ENCODE peak calls at places on chromosomes 4 and X, in seven cellular contexts. X is CD8-positive, alpha-beta T cell; W is stomach; C is PC-3; G is astrocyte; E is sigmoid colon; N is BE2C. F is an unnamed sample. For H3K27me3 and H3K36me3, the result is how much of the 10 kb centered on the place peaks cover.

GRCh38 chr4:155402941-155403340 is 26.2 kb upstream of the MAP9 start:
- DNase-seq in X (no peak), W (no peak), C (no peak), G (no peak), E (no peak), N (no peak), F (no peak)

GRCh38 chrX:20515841-20516461 is 249.2 kb upstream of the RPS6KA3 start:
- DNase-seq in X (no peak), W (no peak), C (peak), G (peak), E (no peak), N (no peak), F (peak)

GRCh38 chr4:14924080-14924916 is 78.0 kb upstream of the CPEB2 start:
- DNase-seq in X (no peak), W (no peak), C (no peak), G (no peak), E (no peak), N (no peak), F (no peak)

GRCh38 chrX:48833531-48834138 is 1.8 kb downstream of the PCSK1N start:
- DNase-seq in X (no peak), W (no peak), C (peak), G (no peak), E (no peak), N (no peak), F (no peak)

GRCh38 chrX:31227250-31227649 is 155.4 kb upstream of the FTHL17 start:
- DNase-seq in X (no peak), W (no peak), C (no peak), G (peak), E (no peak), N (no peak), F (peak)

GRCh38 chr4:74897390-74897789 is 35.5 kb upstream of the PARM1 start:
- DNase-seq in X (no peak), W (no peak), C (peak), G (no peak), E (no peak), N (no peak), F (no peak)

GRCh38 chr4:32689520-32689919 is 1969.4 kb downstream of the PCDH7 start:
- DNase-seq in X (no peak), W (no peak), C (peak), G (no peak), E (no peak), N (no peak), F (no peak)

GRCh38 chrX:133676344-133677122 is 261.2 kb upstream of the GPC4 start:
- DNase-seq in X (no peak), W (peak), C (peak), G (no peak), E (no peak), N (no peak), F (no peak)

GRCh38 chr4:4386736-4387392 is at the start of gene NSG1:
- DNase-seq in X (peak), W (no peak), C (no peak), G (peak), E (no peak), N (peak), F (no peak)

GRCh38 chr4:151184523-151185458 is 85.4 kb downstream of the RPS3A start:
- DNase-seq in X (no peak), W (no peak), C (peak), G (peak), E (no peak), N (no peak), F (no peak)

GRCh38 chrX:69538321-69538876 is 34.3 kb downstream of the NALF2 start:
- DNase-seq in X (peak), W (peak), C (peak), G (no peak), E (peak), N (no peak), F (no peak)

GRCh38 chr4:25486171-25486570 is 109.1 kb downstream of the ANAPC4 start:
- DNase-seq in X (no peak), W (no peak), C (peak), G (peak), E (no peak), N (no peak), F (no peak)

GRCh38 chr4:94621491-94622080 is 136.2 kb upstream of the BMPR1B start:
- DNase-seq in X (no peak), W (no peak), C (peak), G (no peak), E (no peak), N (peak), F (no peak)

GRCh38 chr4:123587983-123588494 is 191.4 kb downstream of the SPRY1 start:
- DNase-seq in X (no peak), W (peak), C (peak), G (peak), E (peak), N (peak), F (peak)

GRCh38 chr4:126647756-126648396 is 984.9 kb upstream of the INTU start:
- DNase-seq in X (no peak), W (no peak), C (no peak), G (peak), E (no peak), N (no peak), F (no peak)

GRCh38 chr4:16875487-16875886 is 23.0 kb downstream of the LDB2 start:
- DNase-seq in X (no peak), W (no peak), C (no peak), G (peak), E (no peak), N (peak), F (peak)

GRCh38 chrX:68504237-68504636 is 5.4 kb downstream of the YIPF6 start:
- DNase-seq in X (no peak), W (no peak), C (peak), G (peak), E (no peak), N (no peak), F (no peak)

GRCh38 chrX:6852869-6853268 is 294.6 kb upstream of the STS start:
- DNase-seq in X (no peak), W (no peak), C (no peak), G (no peak), E (no peak), N (no peak), F (no peak)

GRCh38 chr4:164952551-164952950 is 24.9 kb downstream of the TRIM61 start:
- DNase-seq in X (no peak), W (no peak), C (no peak), G (no peak), E (no peak), N (no peak), F (no peak)

GRCh38 chr4:121454251-121454979 is 73.6 kb upstream of the QRFPR start:
- DNase-seq in X (no peak), W (no peak), C (no peak), G (peak), E (no peak), N (no peak), F (no peak)

GRCh38 chr4:23818097-23818648 is 71.7 kb downstream of the PPARGC1A start:
- DNase-seq in X (no peak), W (no peak), C (no peak), G (no peak), E (no peak), N (no peak), F (no peak)

GRCh38 chr4:38160487-38161207 is 200.4 kb downstream of the PTTG2 start:
- DNase-seq in X (no peak), W (no peak), C (peak), G (peak), E (peak), N (no peak), F (peak)

GRCh38 chrX:143171703-143172102 is 146.0 kb downstream of the SPANXN4 start:
- DNase-seq in X (no peak), W (no peak), C (no peak), G (no peak), E (no peak), N (no peak), F (no peak)

GRCh38 chr4:122576261-122577188 is 44.3 kb downstream of the IL21 start:
- DNase-seq in X (no peak), W (no peak), C (peak), G (no peak), E (no peak), N (peak), F (no peak)

GRCh38 chr4:186621959-186622553 is 66.7 kb upstream of the MTNR1A start:
- DNase-seq in X (no peak), W (no peak), C (no peak), G (peak), E (no peak), N (no peak), F (peak)

GRCh38 chr4:186728631-186729271 is 5.1 kb upstream of the FAT1 start:
- DNase-seq in X (no peak), W (no peak), C (peak), G (peak), E (no peak), N (no peak), F (peak)

GRCh38 chrX:132433001-132433400 is 55.8 kb downstream of the MBNL3 start:
- DNase-seq in X (no peak), W (no peak), C (no peak), G (no peak), E (no peak), N (no peak), F (no peak)

GRCh38 chr4:97457253-97457652 is 686.0 kb downstream of the STPG2 start:
- DNase-seq in X (no peak), W (no peak), C (peak), G (no peak), E (no peak), N (no peak), F (no peak)

GRCh38 chrX:65985922-65986588 is 53.8 kb downstream of the VSIG4 start:
- DNase-seq in X (peak), W (no peak), C (peak), G (peak), E (no peak), N (no peak), F (no peak)

GRCh38 chr4:25838526-25838925 is 24.3 kb downstream of the SEL1L3 start:
- DNase-seq in X (no peak), W (no peak), C (no peak), G (no peak), E (no peak), N (no peak), F (no peak)

GRCh38 chr4:127782275-127783025 is at the start of gene HSPA4L:
- DNase-seq in X (peak), W (peak), C (peak), G (peak), E (peak), N (peak), F (no peak)
- TF ChIP-seq CTCF in X (no peak), W (peak), C (no peak), G (no peak), E (peak), N (peak), F (peak)

GRCh38 chr4:174215936-174216699 is 67.3 kb downstream of the FBXO8 start:
- DNase-seq in X (no peak), W (no peak), C (no peak), G (no peak), E (no peak), N (peak), F (no peak)
- H3K27me3 ChIP-seq in X (half or more), W (under half), C (under half), G (half or more), E (under half), N (under half), F (under half)

GRCh38 chr4:111957992-111958391 is 187.3 kb upstream of the FAM241A start:
- DNase-seq in X (no peak), W (no peak), C (no peak), G (no peak), E (no peak), N (no peak), F (no peak)
- H3K36me3 ChIP-seq in X (under half), W (under half), C (under half), G (under half), E (under half), N (under half), F (under half)

GRCh38 chr4:161317000-161317399 is 846.8 kb downstream of the FSTL5 start:
- DNase-seq in X (no peak), W (no peak), C (no peak), G (no peak), E (no peak), N (no peak), F (no peak)

DNA sequence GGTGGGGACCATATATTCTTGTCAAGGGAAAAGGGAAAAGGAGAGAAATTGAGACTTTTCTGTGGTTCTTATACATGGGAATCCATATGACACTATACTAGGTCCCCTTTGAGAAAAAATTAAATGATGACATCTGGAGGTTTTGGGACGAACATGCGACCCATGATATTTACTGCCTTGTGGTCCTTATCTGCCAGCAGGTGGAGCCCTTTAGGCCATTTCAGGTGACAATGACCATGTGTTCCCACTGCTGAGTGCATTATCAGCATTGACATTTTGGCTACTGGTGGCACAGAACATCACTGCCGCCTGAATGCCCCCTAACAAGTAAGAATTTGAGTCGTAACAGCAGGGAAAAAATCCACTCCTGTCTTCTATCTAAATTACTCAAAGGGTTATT is 843.4 kb downstream of the FSTL5 start:
- DNase-seq in X (no peak), W (no peak), C (peak), G (peak), E (no peak), N (peak), F (no peak)
- TF ChIP-seq CTCF in X (no peak), W (no peak), C (peak), G (peak), E (no peak), N (peak), F (peak)

DNA sequence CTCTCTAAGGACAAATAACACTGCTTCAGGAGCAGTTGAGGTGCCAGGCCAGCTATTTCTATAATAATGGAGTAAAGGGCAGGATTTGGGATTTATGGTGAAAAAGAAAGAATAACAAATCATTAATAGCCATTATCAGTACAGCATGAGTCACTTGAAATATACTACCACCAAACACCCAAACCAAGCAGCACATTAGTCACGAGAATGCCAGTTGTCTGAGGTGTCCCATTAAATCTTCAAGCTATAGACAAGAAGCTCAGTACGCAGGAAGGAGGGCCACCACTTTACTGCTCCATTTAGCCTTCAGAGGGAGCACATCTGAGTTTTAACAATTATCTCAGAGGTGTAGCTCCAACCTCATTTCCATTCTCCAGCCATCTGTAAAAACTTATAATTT is 106.9 kb upstream of the MAGEA10 start:
- DNase-seq in X (no peak), W (no peak), C (peak), G (peak), E (no peak), N (no peak), F (no peak)
- H3K27me3 ChIP-seq in X (under half), W (under half), C (under half), G (under half), E (under half), N (under half), F (under half)

GRCh38 chr4:73131281-73131680 is 61.8 kb upstream of the COX18 start:
- DNase-seq in X (no peak), W (no peak), C (no peak), G (no peak), E (no peak), N (no peak), F (no peak)
- H3K36me3 ChIP-seq in X (under half), W (under half), C (under half), G (under half), E (under half), N (half or more), F (under half)

DNA sequence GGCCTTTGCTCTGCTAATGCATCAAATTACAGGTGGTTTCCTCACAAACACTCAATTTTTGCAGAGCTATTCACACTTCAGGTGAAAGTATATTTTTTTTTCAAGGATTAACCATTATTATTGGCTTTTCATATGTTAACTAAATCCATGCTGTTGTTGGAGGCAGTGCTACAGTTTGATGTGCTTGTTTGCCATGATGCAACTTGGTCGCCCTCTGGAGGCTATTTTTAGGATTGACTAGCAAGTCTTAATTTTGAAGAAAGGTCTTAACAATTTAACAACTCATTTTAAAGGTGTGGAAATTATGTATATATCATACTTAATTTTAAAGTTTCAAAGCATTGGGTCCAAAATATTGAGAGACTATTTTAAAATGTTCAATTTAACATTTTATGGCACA is 168.8 kb upstream of the FAM47A start:
- DNase-seq in X (no peak), W (no peak), C (peak), G (peak), E (no peak), N (peak), F (no peak)
- TF ChIP-seq CTCF in X (no peak), W (peak), C (peak), G (peak), E (peak), N (peak), F (peak)